ENCODE peak calls at places on chromosomes 4 and X, in six cellular contexts. One of them, this sample, is unnamed.

GRCh38 chrX:52416816-52417215 is 48.0 kb downstream of the XAGE2 start:
- DNase-seq in PC-9: no peak
- DNase-seq in AG10803: no peak
- DNase-seq in G401: no peak
- DNase-seq in GM04504: no peak
- DNase-seq in GM03348: no peak
- DNase-seq in this sample: no peak

GRCh38 chr4:176123710-176124407 is 58.2 kb downstream of the WDR17 start:
- DNase-seq in PC-9: peak
- DNase-seq in AG10803: peak
- DNase-seq in G401: peak
- DNase-seq in GM04504: peak
- DNase-seq in GM03348: peak
- DNase-seq in this sample: no peak

GRCh38 chr4:72374156-72374555 is 194.9 kb downstream of the ADAMTS3 start:
- DNase-seq in PC-9: no peak
- DNase-seq in AG10803: no peak
- DNase-seq in G401: no peak
- DNase-seq in GM04504: no peak
- DNase-seq in GM03348: no peak
- DNase-seq in this sample: no peak

GRCh38 chr4:142548491-142548890 is 297.6 kb downstream of the INPP4B start:
- DNase-seq in PC-9: no peak
- DNase-seq in AG10803: no peak
- DNase-seq in G401: no peak
- DNase-seq in GM04504: no peak
- DNase-seq in GM03348: no peak
- DNase-seq in this sample: no peak

GRCh38 chrX:139766545-139766983 is 58.6 kb upstream of the MCF2 start:
- DNase-seq in PC-9: no peak
- DNase-seq in AG10803: no peak
- DNase-seq in G401: no peak
- DNase-seq in GM04504: no peak
- DNase-seq in GM03348: no peak
- DNase-seq in this sample: no peak

GRCh38 chrX:48676893-48677270 is 6.7 kb upstream of the WAS start:
- DNase-seq in PC-9: peak
- DNase-seq in AG10803: no peak
- DNase-seq in G401: peak
- DNase-seq in GM04504: no peak
- DNase-seq in GM03348: no peak
- DNase-seq in this sample: no peak

GRCh38 chr4:156195914-156196313 is 242.2 kb upstream of the CTSO start:
- DNase-seq in PC-9: no peak
- DNase-seq in AG10803: no peak
- DNase-seq in G401: no peak
- DNase-seq in GM04504: no peak
- DNase-seq in GM03348: no peak
- DNase-seq in this sample: no peak

GRCh38 chr4:140092094-140092820 is 61.7 kb downstream of the MAML3 start:
- DNase-seq in PC-9: peak
- DNase-seq in AG10803: no peak
- DNase-seq in G401: peak
- DNase-seq in GM04504: no peak
- DNase-seq in GM03348: peak
- DNase-seq in this sample: no peak

GRCh38 chrX:100648601-100649417 is 4.8 kb downstream of the SRPX2 start:
- DNase-seq in PC-9: no peak
- DNase-seq in AG10803: peak
- DNase-seq in G401: no peak
- DNase-seq in GM04504: peak
- DNase-seq in GM03348: peak
- DNase-seq in this sample: peak

GRCh38 chr4:173199553-173199952 is 30.9 kb downstream of the GALNT7 start:
- DNase-seq in PC-9: no peak
- DNase-seq in AG10803: no peak
- DNase-seq in G401: no peak
- DNase-seq in GM04504: no peak
- DNase-seq in GM03348: no peak
- DNase-seq in this sample: no peak

GRCh38 chr4:113563691-113564378 is 197.7 kb downstream of the CAMK2D start:
- DNase-seq in PC-9: no peak
- DNase-seq in AG10803: no peak
- DNase-seq in G401: no peak
- DNase-seq in GM04504: no peak
- DNase-seq in GM03348: no peak
- DNase-seq in this sample: no peak

GRCh38 chrX:107429090-107429489 is 20.4 kb upstream of the FRMPD3 start:
- DNase-seq in PC-9: peak
- DNase-seq in AG10803: peak
- DNase-seq in G401: no peak
- DNase-seq in GM04504: no peak
- DNase-seq in GM03348: no peak
- DNase-seq in this sample: no peak

GRCh38 chr4:48546336-48546735 is 56.3 kb downstream of the ZAR1 start:
- DNase-seq in PC-9: peak
- DNase-seq in AG10803: peak
- DNase-seq in G401: peak
- DNase-seq in GM04504: peak
- DNase-seq in GM03348: peak
- DNase-seq in this sample: peak

GRCh38 chr4:148216866-148217814 is 225.1 kb downstream of the NR3C2 start:
- DNase-seq in PC-9: no peak
- DNase-seq in AG10803: peak
- DNase-seq in G401: peak
- DNase-seq in GM04504: no peak
- DNase-seq in GM03348: no peak
- DNase-seq in this sample: no peak

GRCh38 chr4:2745981-2746806 is 9.9 kb downstream of the TNIP2 start:
- DNase-seq in PC-9: peak
- DNase-seq in AG10803: peak
- DNase-seq in G401: no peak
- DNase-seq in GM04504: peak
- DNase-seq in GM03348: peak
- DNase-seq in this sample: no peak

GRCh38 chr4:156764145-156764544 is 207.5 kb downstream of the PDGFC start:
- DNase-seq in PC-9: no peak
- DNase-seq in AG10803: peak
- DNase-seq in G401: no peak
- DNase-seq in GM04504: no peak
- DNase-seq in GM03348: peak
- DNase-seq in this sample: no peak

GRCh38 chr4:3353747-3354454 is 61.1 kb downstream of the RGS12 start:
- DNase-seq in PC-9: no peak
- DNase-seq in AG10803: no peak
- DNase-seq in G401: no peak
- DNase-seq in GM04504: no peak
- DNase-seq in GM03348: no peak
- DNase-seq in this sample: no peak